ENCODE peak calls at places on chromosomes 1 and 21, in ten cellular contexts. One of them, this sample, is unnamed. For H3K4me1, the result is how much of the 10 kb centered on the place peaks cover.

GRCh38 chr1:17696417-17697301 is 58.5 kb upstream of the ACTL8 start:
- DNase-seq in endodermal cell: peak
- DNase-seq in neural progenitor cell: peak
- DNase-seq in mesenchymal stem cell: peak
- DNase-seq in mammary epithelial cell: peak
- DNase-seq in tibial nerve: no peak
- DNase-seq in OCI-LY7: no peak
- DNase-seq in esophagus squamous epithelium: no peak
- DNase-seq in IMR-90: peak
- DNase-seq in pancreas: no peak
- DNase-seq in this sample: no peak

GRCh38 chr1:161081151-161081405 is 8.3 kb downstream of the NECTIN4 start:
- DNase-seq in endodermal cell: no peak
- DNase-seq in neural progenitor cell: no peak
- DNase-seq in mesenchymal stem cell: no peak
- DNase-seq in mammary epithelial cell: no peak
- DNase-seq in tibial nerve: no peak
- DNase-seq in OCI-LY7: no peak
- DNase-seq in esophagus squamous epithelium: no peak
- DNase-seq in IMR-90: no peak
- DNase-seq in pancreas: no peak
- DNase-seq in this sample: no peak

GRCh38 chr21:35940074-35940927 is 120.0 kb downstream of the SETD4 start:
- DNase-seq in endodermal cell: peak
- DNase-seq in neural progenitor cell: peak
- DNase-seq in mesenchymal stem cell: peak
- DNase-seq in mammary epithelial cell: peak
- DNase-seq in tibial nerve: peak
- DNase-seq in OCI-LY7: peak
- DNase-seq in esophagus squamous epithelium: no peak
- DNase-seq in IMR-90: peak
- DNase-seq in pancreas: peak
- DNase-seq in this sample: peak

GRCh38 chr1:14263671-14264070 is 334.8 kb upstream of the KAZN start:
- DNase-seq in endodermal cell: no peak
- DNase-seq in neural progenitor cell: no peak
- DNase-seq in mesenchymal stem cell: no peak
- DNase-seq in mammary epithelial cell: no peak
- DNase-seq in tibial nerve: no peak
- DNase-seq in OCI-LY7: no peak
- DNase-seq in esophagus squamous epithelium: no peak
- DNase-seq in IMR-90: no peak
- DNase-seq in pancreas: no peak
- DNase-seq in this sample: no peak

GRCh38 chr1:28112388-28113311 is 24.2 kb upstream of the EYA3 start:
- DNase-seq in endodermal cell: peak
- DNase-seq in neural progenitor cell: peak
- DNase-seq in mesenchymal stem cell: peak
- DNase-seq in mammary epithelial cell: peak
- DNase-seq in tibial nerve: no peak
- DNase-seq in OCI-LY7: peak
- DNase-seq in esophagus squamous epithelium: no peak
- DNase-seq in IMR-90: peak
- DNase-seq in pancreas: no peak
- DNase-seq in this sample: peak

GRCh38 chr1:88708011-88708410 is 23.9 kb downstream of the PKN2 start:
- DNase-seq in endodermal cell: no peak
- DNase-seq in neural progenitor cell: no peak
- DNase-seq in mesenchymal stem cell: no peak
- DNase-seq in mammary epithelial cell: no peak
- DNase-seq in tibial nerve: no peak
- DNase-seq in OCI-LY7: no peak
- DNase-seq in esophagus squamous epithelium: no peak
- DNase-seq in IMR-90: no peak
- DNase-seq in pancreas: no peak
- DNase-seq in this sample: no peak

GRCh38 chr1:117600966-117601365 is 4.9 kb upstream of the TENT5C start:
- DNase-seq in endodermal cell: no peak
- DNase-seq in neural progenitor cell: no peak
- DNase-seq in mesenchymal stem cell: no peak
- DNase-seq in mammary epithelial cell: no peak
- DNase-seq in tibial nerve: no peak
- DNase-seq in OCI-LY7: no peak
- DNase-seq in esophagus squamous epithelium: no peak
- DNase-seq in IMR-90: peak
- DNase-seq in pancreas: no peak
- DNase-seq in this sample: peak

GRCh38 chr1:80365634-80366033 is 1359.1 kb upstream of the ADGRL4 start:
- DNase-seq in endodermal cell: no peak
- DNase-seq in neural progenitor cell: no peak
- DNase-seq in mesenchymal stem cell: no peak
- DNase-seq in mammary epithelial cell: no peak
- DNase-seq in tibial nerve: no peak
- DNase-seq in OCI-LY7: no peak
- DNase-seq in esophagus squamous epithelium: no peak
- DNase-seq in IMR-90: no peak
- DNase-seq in pancreas: no peak
- DNase-seq in this sample: no peak

GRCh38 chr1:221162352-221162751 is 283.1 kb downstream of the HLX start:
- DNase-seq in endodermal cell: no peak
- DNase-seq in neural progenitor cell: no peak
- DNase-seq in mesenchymal stem cell: no peak
- DNase-seq in mammary epithelial cell: no peak
- DNase-seq in tibial nerve: no peak
- DNase-seq in OCI-LY7: no peak
- DNase-seq in esophagus squamous epithelium: no peak
- DNase-seq in IMR-90: no peak
- DNase-seq in pancreas: no peak
- DNase-seq in this sample: no peak

GRCh38 chr1:87642581-87643129 is 314.0 kb downstream of the LMO4 start:
- DNase-seq in endodermal cell: peak
- DNase-seq in neural progenitor cell: peak
- DNase-seq in mesenchymal stem cell: peak
- DNase-seq in mammary epithelial cell: no peak
- DNase-seq in tibial nerve: no peak
- DNase-seq in OCI-LY7: no peak
- DNase-seq in esophagus squamous epithelium: no peak
- DNase-seq in IMR-90: peak
- DNase-seq in pancreas: no peak
- DNase-seq in this sample: no peak

GRCh38 chr1:45205000-45205909 is 1.1 kb downstream of the ZSWIM5 start:
- DNase-seq in endodermal cell: peak
- DNase-seq in neural progenitor cell: peak
- DNase-seq in mesenchymal stem cell: peak
- DNase-seq in mammary epithelial cell: no peak
- DNase-seq in tibial nerve: peak
- DNase-seq in OCI-LY7: peak
- DNase-seq in esophagus squamous epithelium: no peak
- DNase-seq in IMR-90: peak
- DNase-seq in pancreas: peak
- DNase-seq in this sample: peak

GRCh38 chr1:230107941-230108340 is 40.9 kb downstream of the GALNT2 start:
- DNase-seq in endodermal cell: no peak
- DNase-seq in neural progenitor cell: no peak
- DNase-seq in mesenchymal stem cell: no peak
- DNase-seq in mammary epithelial cell: no peak
- DNase-seq in tibial nerve: no peak
- DNase-seq in OCI-LY7: no peak
- DNase-seq in esophagus squamous epithelium: no peak
- DNase-seq in IMR-90: no peak
- DNase-seq in pancreas: no peak
- DNase-seq in this sample: no peak

GRCh38 chr1:230104395-230105244 is 37.6 kb downstream of the GALNT2 start:
- DNase-seq in endodermal cell: peak
- DNase-seq in neural progenitor cell: peak
- DNase-seq in mesenchymal stem cell: peak
- DNase-seq in mammary epithelial cell: peak
- DNase-seq in tibial nerve: peak
- DNase-seq in OCI-LY7: peak
- DNase-seq in esophagus squamous epithelium: peak
- DNase-seq in IMR-90: peak
- DNase-seq in pancreas: peak
- DNase-seq in this sample: peak

GRCh38 chr1:230103341-230104173 is 36.5 kb downstream of the GALNT2 start:
- DNase-seq in endodermal cell: no peak
- DNase-seq in neural progenitor cell: no peak
- DNase-seq in mesenchymal stem cell: peak
- DNase-seq in mammary epithelial cell: no peak
- DNase-seq in tibial nerve: no peak
- DNase-seq in OCI-LY7: no peak
- DNase-seq in esophagus squamous epithelium: no peak
- DNase-seq in IMR-90: peak
- DNase-seq in pancreas: no peak
- DNase-seq in this sample: no peak

GRCh38 chr1:230105754-230106625 is 39.0 kb downstream of the GALNT2 start:
- DNase-seq in endodermal cell: no peak
- DNase-seq in neural progenitor cell: no peak
- DNase-seq in mesenchymal stem cell: peak
- DNase-seq in mammary epithelial cell: peak
- DNase-seq in tibial nerve: no peak
- DNase-seq in OCI-LY7: peak
- DNase-seq in esophagus squamous epithelium: no peak
- DNase-seq in IMR-90: peak
- DNase-seq in pancreas: peak
- DNase-seq in this sample: no peak

GRCh38 chr1:230105245-230105753 is 38.3 kb downstream of the GALNT2 start:
- DNase-seq in endodermal cell: no peak
- DNase-seq in neural progenitor cell: no peak
- DNase-seq in mesenchymal stem cell: no peak
- DNase-seq in mammary epithelial cell: no peak
- DNase-seq in tibial nerve: no peak
- DNase-seq in OCI-LY7: no peak
- DNase-seq in esophagus squamous epithelium: no peak
- DNase-seq in IMR-90: no peak
- DNase-seq in pancreas: no peak
- DNase-seq in this sample: no peak
- H3K27ac ChIP-seq in endodermal cell: no peak
- H3K27ac ChIP-seq in neural progenitor cell: no peak
- H3K27ac ChIP-seq in mesenchymal stem cell: peak
- H3K27ac ChIP-seq in mammary epithelial cell: peak
- H3K27ac ChIP-seq in tibial nerve: peak
- H3K27ac ChIP-seq in OCI-LY7: no peak
- H3K27ac ChIP-seq in esophagus squamous epithelium: peak
- H3K27ac ChIP-seq in IMR-90: peak
- H3K27ac ChIP-seq in pancreas: peak
- H3K27ac ChIP-seq in this sample: peak

DNA sequence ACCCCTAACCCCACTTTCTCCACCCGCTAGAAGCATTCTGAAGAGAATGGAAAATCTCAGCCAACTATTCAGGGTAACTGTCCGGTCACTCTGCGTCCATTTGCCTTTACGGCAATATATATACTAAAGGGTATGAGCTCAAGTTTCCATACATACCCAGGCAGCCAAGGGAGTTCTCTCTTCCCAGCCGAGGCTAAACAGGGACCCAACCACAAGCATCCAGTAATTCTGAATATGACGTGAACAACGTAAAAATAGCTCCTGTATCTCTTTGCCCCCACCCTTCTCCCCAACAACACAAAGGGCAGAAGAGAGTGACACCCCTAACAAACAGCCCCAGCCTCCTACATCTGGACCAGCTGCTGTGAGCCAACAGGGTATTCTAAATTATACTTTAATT is 67.7 kb downstream of the SSBP3 start:
- DNase-seq in endodermal cell: no peak
- DNase-seq in neural progenitor cell: no peak
- DNase-seq in mesenchymal stem cell: peak
- DNase-seq in mammary epithelial cell: no peak
- DNase-seq in tibial nerve: no peak
- DNase-seq in OCI-LY7: no peak
- DNase-seq in esophagus squamous epithelium: no peak
- DNase-seq in IMR-90: peak
- DNase-seq in pancreas: no peak
- DNase-seq in this sample: no peak
- H3K4me1 ChIP-seq in endodermal cell: half or more
- H3K4me1 ChIP-seq in neural progenitor cell: half or more
- H3K4me1 ChIP-seq in mesenchymal stem cell: under half
- H3K4me1 ChIP-seq in mammary epithelial cell: under half
- H3K4me1 ChIP-seq in tibial nerve: under half
- H3K4me1 ChIP-seq in OCI-LY7: under half
- H3K4me1 ChIP-seq in esophagus squamous epithelium: half or more
- H3K4me1 ChIP-seq in IMR-90: under half
- H3K4me1 ChIP-seq in pancreas: under half
- H3K4me1 ChIP-seq in this sample: under half

GRCh38 chr1:178098262-178098661 is 4.4 kb downstream of the RASAL2 start:
- DNase-seq in endodermal cell: no peak
- DNase-seq in neural progenitor cell: no peak
- DNase-seq in mesenchymal stem cell: no peak
- DNase-seq in mammary epithelial cell: no peak
- DNase-seq in tibial nerve: no peak
- DNase-seq in OCI-LY7: no peak
- DNase-seq in esophagus squamous epithelium: no peak
- DNase-seq in IMR-90: peak
- DNase-seq in pancreas: no peak
- DNase-seq in this sample: no peak
- H3K4me3 ChIP-seq in endodermal cell: no peak
- H3K4me3 ChIP-seq in neural progenitor cell: no peak
- H3K4me3 ChIP-seq in mesenchymal stem cell: no peak
- H3K4me3 ChIP-seq in mammary epithelial cell: no peak
- H3K4me3 ChIP-seq in tibial nerve: peak
- H3K4me3 ChIP-seq in OCI-LY7: no peak
- H3K4me3 ChIP-seq in esophagus squamous epithelium: no peak
- H3K4me3 ChIP-seq in IMR-90: peak
- H3K4me3 ChIP-seq in pancreas: no peak
- H3K4me3 ChIP-seq in this sample: peak

GRCh38 chr1:164644774-164645634 is 86.0 kb downstream of the PBX1 start:
- DNase-seq in endodermal cell: no peak
- DNase-seq in neural progenitor cell: no peak
- DNase-seq in mesenchymal stem cell: peak
- DNase-seq in mammary epithelial cell: peak
- DNase-seq in tibial nerve: no peak
- DNase-seq in OCI-LY7: no peak
- DNase-seq in esophagus squamous epithelium: no peak
- DNase-seq in IMR-90: peak
- DNase-seq in pancreas: no peak
- DNase-seq in this sample: no peak
- H3K27ac ChIP-seq in endodermal cell: peak
- H3K27ac ChIP-seq in neural progenitor cell: no peak
- H3K27ac ChIP-seq in mesenchymal stem cell: no peak
- H3K27ac ChIP-seq in mammary epithelial cell: no peak
- H3K27ac ChIP-seq in tibial nerve: no peak
- H3K27ac ChIP-seq in OCI-LY7: no peak
- H3K27ac ChIP-seq in esophagus squamous epithelium: peak
- H3K27ac ChIP-seq in IMR-90: no peak
- H3K27ac ChIP-seq in pancreas: peak
- H3K27ac ChIP-seq in this sample: no peak

DNA sequence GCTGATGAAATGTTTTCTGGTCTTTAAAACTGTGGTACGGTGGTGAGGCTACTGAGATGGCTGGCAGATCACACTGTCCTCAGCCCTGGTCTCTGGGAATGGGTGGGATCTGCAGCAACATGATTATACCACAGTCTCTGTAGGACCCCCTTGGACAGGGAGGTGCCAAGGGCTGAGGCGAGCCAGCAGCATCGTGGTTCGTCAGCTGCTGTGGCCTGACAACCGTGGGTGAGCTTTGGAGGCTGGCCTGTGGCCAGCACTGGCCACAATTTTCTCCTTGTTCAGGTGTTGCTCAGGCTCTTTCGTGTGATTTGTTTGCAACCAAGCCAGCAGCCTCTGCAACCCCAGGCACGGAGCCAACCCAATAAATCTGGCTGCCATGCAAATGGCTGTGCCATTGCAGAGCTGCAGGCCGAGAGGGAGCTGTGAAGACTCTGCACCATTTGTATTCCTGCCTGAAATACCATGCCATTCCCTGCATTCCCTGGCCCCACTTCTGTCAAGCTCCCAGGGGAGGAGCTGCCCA is 70.9 kb downstream of the PCP4 start:
- DNase-seq in endodermal cell: no peak
- DNase-seq in neural progenitor cell: no peak
- DNase-seq in mesenchymal stem cell: no peak
- DNase-seq in mammary epithelial cell: no peak
- DNase-seq in tibial nerve: no peak
- DNase-seq in OCI-LY7: no peak
- DNase-seq in esophagus squamous epithelium: no peak
- DNase-seq in IMR-90: no peak
- DNase-seq in pancreas: peak
- DNase-seq in this sample: no peak
- H3K4me1 ChIP-seq in endodermal cell: under half
- H3K4me1 ChIP-seq in neural progenitor cell: under half
- H3K4me1 ChIP-seq in mesenchymal stem cell: under half
- H3K4me1 ChIP-seq in mammary epithelial cell: under half
- H3K4me1 ChIP-seq in tibial nerve: under half
- H3K4me1 ChIP-seq in OCI-LY7: under half
- H3K4me1 ChIP-seq in esophagus squamous epithelium: under half
- H3K4me1 ChIP-seq in IMR-90: under half
- H3K4me1 ChIP-seq in pancreas: under half
- H3K4me1 ChIP-seq in this sample: under half

This sample was measured in ascending aorta.